ENCODE peak calls at places on chromosomes 5 and 9, in seven cellular contexts. G is stimulated activated CD8-positive, alpha-beta memory T cell treated with anti-CD3 and anti-CD28 coated beads, Interleukin-12 subunit alpha, Interleukin-12 subunit beta, amount 100 ng/mL, for 1 hour; Z is ovary; R is body of pancreas; I is coronary artery; U is AG04450; S is brain microvascular endothelial cell. E is an unnamed sample.

GRCh38 chr5:177131711-177132503 is 1.7 kb upstream of the NSD1 start:
- DNase-seq in G (no peak), Z (peak), R (peak), I (peak), U (no peak), S (no peak), E (no peak)

GRCh38 chr9:89786650-89787049 is 181.8 kb downstream of the GADD45G start:
- DNase-seq in G (no peak), Z (no peak), R (no peak), I (peak), U (no peak), S (no peak), E (no peak)

GRCh38 chr9:111743275-111743674 is 51.5 kb downstream of the SHOC1 start:
- DNase-seq in G (no peak), Z (no peak), R (no peak), I (no peak), U (peak), S (peak), E (no peak)

GRCh38 chr9:70865471-70865870 is 255.9 kb downstream of the TRPM3 start:
- DNase-seq in G (no peak), Z (no peak), R (no peak), I (no peak), U (no peak), S (no peak), E (no peak)

GRCh38 chr9:89421595-89421994 is 76.3 kb downstream of the SEMA4D start:
- DNase-seq in G (no peak), Z (no peak), R (no peak), I (no peak), U (no peak), S (peak), E (peak)

GRCh38 chr9:97396256-97396655 is 15.6 kb upstream of the TDRD7 start:
- DNase-seq in G (no peak), Z (no peak), R (no peak), I (no peak), U (no peak), S (no peak), E (no peak)

GRCh38 chr5:34534237-34535108 is 121.7 kb upstream of the RAI14 start:
- DNase-seq in G (no peak), Z (no peak), R (no peak), I (no peak), U (peak), S (peak), E (no peak)

GRCh38 chr5:176583076-176583475 is 26.9 kb downstream of the GPRIN1 start:
- DNase-seq in G (no peak), Z (no peak), R (no peak), I (no peak), U (no peak), S (no peak), E (no peak)

GRCh38 chr5:54985301-54986268 is at the start of gene ESM1:
- DNase-seq in G (no peak), Z (no peak), R (no peak), I (no peak), U (peak), S (peak), E (no peak)

GRCh38 chr5:67015577-67016290 is 180.9 kb downstream of the CD180 start:
- DNase-seq in G (no peak), Z (no peak), R (no peak), I (no peak), U (peak), S (peak), E (no peak)

GRCh38 chr9:17160327-17160726 is 25.5 kb downstream of the CNTLN start:
- DNase-seq in G (no peak), Z (no peak), R (no peak), I (no peak), U (no peak), S (no peak), E (no peak)

GRCh38 chr5:117713585-117714198 is 1139.1 kb upstream of the SEMA6A start:
- DNase-seq in G (no peak), Z (no peak), R (no peak), I (no peak), U (no peak), S (no peak), E (no peak)

GRCh38 chr9:93132287-93132927 is 1.6 kb downstream of the NINJ1 start:
- DNase-seq in G (no peak), Z (peak), R (peak), I (no peak), U (no peak), S (no peak), E (no peak)

GRCh38 chr5:104016650-104017049 is 454.1 kb upstream of the NUDT12 start:
- DNase-seq in G (no peak), Z (no peak), R (no peak), I (no peak), U (peak), S (peak), E (no peak)

GRCh38 chr5:141849371-141850182 is 28.6 kb downstream of the PCDH1 start:
- DNase-seq in G (peak), Z (peak), R (peak), I (peak), U (no peak), S (peak), E (peak)

GRCh38 chr5:173205921-173206320 is 29.1 kb downstream of the NKX2-5 start:
- DNase-seq in G (no peak), Z (no peak), R (no peak), I (no peak), U (no peak), S (no peak), E (no peak)

GRCh38 chr5:30736642-30737041 is 456.8 kb upstream of the CDH6 start:
- DNase-seq in G (no peak), Z (no peak), R (no peak), I (no peak), U (no peak), S (no peak), E (no peak)

GRCh38 chr9:37377688-37378612 is 44.5 kb upstream of the GRHPR start:
- DNase-seq in G (no peak), Z (no peak), R (no peak), I (no peak), U (no peak), S (no peak), E (no peak)

GRCh38 chr5:67289763-67290521 is 93.3 kb upstream of the CD180 start:
- DNase-seq in G (no peak), Z (no peak), R (no peak), I (no peak), U (no peak), S (no peak), E (no peak)

GRCh38 chr9:36191290-36191645 is 547 bp downstream of the CLTA start:
- DNase-seq in G (peak), Z (no peak), R (peak), I (no peak), U (no peak), S (no peak), E (peak)

GRCh38 chr9:136886610-136887597 is 588 bp downstream of the TRAF2 start:
- DNase-seq in G (no peak), Z (no peak), R (no peak), I (no peak), U (no peak), S (no peak), E (no peak)

GRCh38 chr9:16721972-16722371 is 148.5 kb downstream of the BNC2 start:
- DNase-seq in G (no peak), Z (peak), R (no peak), I (no peak), U (no peak), S (peak), E (no peak)

GRCh38 chr5:96662725-96663513 is 743 bp downstream of the CAST start:
- DNase-seq in G (peak), Z (peak), R (peak), I (peak), U (peak), S (peak), E (peak)

GRCh38 chr9:93680445-93681315 is 104.3 kb downstream of the PHF2 start:
- DNase-seq in G (no peak), Z (peak), R (no peak), I (peak), U (no peak), S (no peak), E (no peak)

GRCh38 chr5:68430282-68430681 is 214.7 kb downstream of the PIK3R1 start:
- DNase-seq in G (no peak), Z (no peak), R (no peak), I (no peak), U (no peak), S (no peak), E (no peak)

GRCh38 chr9:82488702-82489578 is 500.4 kb downstream of the SPATA31D1 start:
- DNase-seq in G (no peak), Z (no peak), R (peak), I (no peak), U (peak), S (peak), E (no peak)

GRCh38 chr5:34802834-34803563 is 36.0 kb upstream of the TTC23L start:
- DNase-seq in G (no peak), Z (no peak), R (no peak), I (no peak), U (no peak), S (no peak), E (no peak)

GRCh38 chr9:18980124-18980660 is 52.8 kb downstream of the SAXO1 start:
- DNase-seq in G (no peak), Z (no peak), R (no peak), I (no peak), U (no peak), S (no peak), E (no peak)

GRCh38 chr5:93433422-93433821 is 147.6 kb downstream of the NR2F1-AS1 start:
- DNase-seq in G (no peak), Z (no peak), R (no peak), I (no peak), U (peak), S (peak), E (no peak)

GRCh38 chr5:40717281-40717680 is 37.6 kb downstream of the PTGER4 start:
- DNase-seq in G (no peak), Z (no peak), R (no peak), I (no peak), U (peak), S (no peak), E (no peak)

GRCh38 chr9:72958485-72959266 is 5.8 kb upstream of the ALDH1A1 start:
- DNase-seq in G (no peak), Z (no peak), R (no peak), I (no peak), U (no peak), S (no peak), E (no peak)

GRCh38 chr5:178312900-178313299 is 80.3 kb upstream of the PHYKPL start:
- DNase-seq in G (no peak), Z (no peak), R (no peak), I (no peak), U (no peak), S (no peak), E (no peak)

GRCh38 chr5:432928-433791 is 9.8 kb upstream of the EXOC3 start:
- DNase-seq in G (no peak), Z (no peak), R (no peak), I (no peak), U (no peak), S (no peak), E (no peak)

GRCh38 chr5:150122158-150122510 is 33.5 kb downstream of the PDGFRB start:
- DNase-seq in G (no peak), Z (no peak), R (no peak), I (peak), U (no peak), S (no peak), E (no peak)

GRCh38 chr9:70061776-70062175 is 18.1 kb downstream of the MAMDC2 start:
- DNase-seq in G (no peak), Z (no peak), R (no peak), I (no peak), U (no peak), S (no peak), E (no peak)

GRCh38 chr9:107760469-107761242 is 271.1 kb upstream of the KLF4 start:
- DNase-seq in G (no peak), Z (no peak), R (no peak), I (no peak), U (no peak), S (no peak), E (no peak)

E was measured in activated gamma-delta T cell treated with anti-CD3 and anti-CD28 coated beads, Interleukin-2, amount 50 U/mL, for 16 hours.